ENCODE peak calls at places on chromosomes 6 and 20, in five cellular contexts. C is ascending aorta, A is psoas muscle, Z is tibial artery, R is heart left ventricle. T is an unnamed sample.

GRCh38 chr20:54084193-54084592 is 13.8 kb upstream of the BCAS1 start:
- DNase-seq in C (no peak), A (no peak), Z (no peak), R (no peak), T (no peak)

GRCh38 chr6:71349395-71349794 is 60.8 kb downstream of the OGFRL1 start:
- DNase-seq in C (no peak), A (no peak), Z (no peak), R (no peak), T (no peak)

GRCh38 chr20:45347297-45347935 is 808 bp downstream of the SDC4 start:
- DNase-seq in C (no peak), A (peak; percentile 72), Z (no peak), R (no peak), T (peak; percentile 77)

GRCh38 chr6:117188627-117189201 is 76.6 kb upstream of the VGLL2 start:
- DNase-seq in C (no peak), A (no peak), Z (no peak), R (no peak), T (no peak)

GRCh38 chr6:42783876-42784738 is 2.3 kb downstream of the BICRAL start:
- DNase-seq in C (no peak), A (no peak), Z (no peak), R (no peak), T (no peak)

GRCh38 chr20:20859510-20859909 is 147.1 kb upstream of the RALGAPA2 start:
- DNase-seq in C (no peak), A (no peak), Z (no peak), R (no peak), T (no peak)

GRCh38 chr20:34639755-34640222 is 37.1 kb downstream of the PIGU start:
- DNase-seq in C (no peak), A (no peak), Z (no peak), R (no peak), T (no peak)

GRCh38 chr6:50007821-50008220 is 14.0 kb downstream of the DEFB110 start:
- DNase-seq in C (no peak), A (no peak), Z (no peak), R (no peak), T (no peak)

GRCh38 chr6:107103082-107103481 is 12.2 kb downstream of the BEND3 start:
- DNase-seq in C (peak; percentile 41), A (no peak), Z (no peak), R (no peak), T (no peak)

GRCh38 chr6:89257781-89258180 is 40.6 kb upstream of the GABRR1 start:
- DNase-seq in C (no peak), A (no peak), Z (no peak), R (no peak), T (no peak)

GRCh38 chr6:35363293-35363750 is 21.0 kb downstream of the PPARD start:
- DNase-seq in C (no peak), A (peak; percentile 78), Z (no peak), R (peak; percentile 50), T (no peak)

GRCh38 chr6:160513836-160514235 is 150.2 kb downstream of the LPA start:
- DNase-seq in C (no peak), A (no peak), Z (no peak), R (no peak), T (no peak)

GRCh38 chr6:165587206-165587605 is 75.8 kb downstream of the PDE10A start:
- DNase-seq in C (no peak), A (no peak), Z (no peak), R (no peak), T (no peak)

GRCh38 chr6:116485786-116486185 is 24.6 kb downstream of the CALHM6 start:
- DNase-seq in C (no peak), A (no peak), Z (no peak), R (no peak), T (no peak)

GRCh38 chr6:43926644-43927524 is 156.9 kb downstream of the VEGFA start:
- DNase-seq in C (no peak), A (no peak), Z (peak; percentile 60), R (no peak), T (peak; percentile 24)

GRCh38 chr20:23477223-23477622 is 13.7 kb upstream of the CST8 start:
- DNase-seq in C (no peak), A (no peak), Z (no peak), R (no peak), T (no peak)

GRCh38 chr6:148954934-148955915 is 208.4 kb downstream of the UST start:
- DNase-seq in C (no peak), A (no peak), Z (no peak), R (no peak), T (no peak)

GRCh38 chr6:70391513-70391912 is 21.8 kb upstream of the FAM135A start:
- DNase-seq in C (no peak), A (no peak), Z (no peak), R (no peak), T (no peak)

GRCh38 chr6:27209659-27210269 is 37.7 kb upstream of the PRSS16 start:
- DNase-seq in C (no peak), A (no peak), Z (no peak), R (no peak), T (no peak)

GRCh38 chr20:57398901-57399535 is 7.8 kb downstream of the RBM38 start:
- DNase-seq in C (no peak), A (peak; percentile 45), Z (no peak), R (peak; percentile 20), T (no peak)
- H3K4me3 ChIP-seq in C (peak overlapping the region; percentile 24), A (peak overlapping the region; percentile 77), Z (no peak overlapping the region), R (no peak overlapping the region), T (no peak overlapping the region)

GRCh38 chr6:136252441-136252840 is 2.3 kb upstream of the MTFR2 start:
- DNase-seq in C (no peak), A (no peak), Z (no peak), R (no peak), T (no peak)

GRCh38 chr6:136249811-136250685 is at the start of gene MTFR2:
- DNase-seq in C (peak; percentile 98), A (peak; percentile 94), Z (peak; percentile 97), R (peak; percentile 97), T (peak; percentile 98)

GRCh38 chr6:136249336-136249735 is 775 bp downstream of the MTFR2 start:
- DNase-seq in C (no peak), A (no peak), Z (no peak), R (no peak), T (no peak)

GRCh38 chr6:136251394-136251793 is 1.3 kb upstream of the MTFR2 start:
- DNase-seq in C (no peak), A (no peak), Z (no peak), R (no peak), T (no peak)

GRCh38 chr6:136250686-136251008 is 536 bp upstream of the MTFR2 start:
- DNase-seq in C (no peak), A (no peak), Z (no peak), R (no peak), T (peak; percentile 29)
- H3K27ac ChIP-seq in C (no peak overlapping the region), A (peak overlapping the region; percentile 46), Z (peak overlapping the region; percentile 47), R (no peak overlapping the region), T (no peak overlapping the region)

DNA sequence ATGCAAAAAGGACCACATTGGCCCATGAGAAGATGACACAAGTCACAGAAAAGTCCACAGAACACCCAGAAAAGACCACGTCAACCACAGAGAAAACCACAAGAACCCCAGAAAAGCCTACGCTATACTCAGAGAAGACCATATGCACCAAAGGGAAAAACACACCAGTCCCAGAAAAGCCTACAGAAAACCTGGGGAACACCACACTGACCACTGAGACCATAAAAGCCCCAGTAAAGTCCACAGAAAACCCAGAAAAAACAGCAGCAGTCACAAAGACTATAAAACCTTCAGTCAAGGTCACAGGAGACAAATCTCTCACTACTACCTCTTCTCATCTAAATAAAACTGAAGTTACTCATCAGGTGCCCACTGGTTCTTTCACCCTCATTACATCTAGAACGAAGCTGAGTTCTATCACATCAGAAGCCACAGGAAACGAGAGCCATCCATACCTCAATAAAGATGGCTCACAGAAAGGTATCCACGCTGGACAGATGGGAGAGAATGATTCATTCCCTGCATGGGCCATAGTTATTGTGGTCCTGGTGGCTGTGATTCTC is 11.2 kb downstream of the MUCL3 start:
- DNase-seq in C (no peak), A (no peak), Z (no peak), R (no peak), T (no peak)
- H3K27me3 ChIP-seq in C (no peaks in the 10 kb centered on the region), A (no peaks in the 10 kb centered on the region), Z (peaks cover 54% of the 10 kb centered on the region), R (no peaks in the 10 kb centered on the region), T (no peaks in the 10 kb centered on the region)

GRCh38 chr20:9025643-9026042 is 43.2 kb upstream of the PLCB4 start:
- DNase-seq in C (no peak), A (no peak), Z (no peak), R (no peak), T (no peak)
- H3K4me3 ChIP-seq in C (no peak overlapping the region), A (no peak overlapping the region), Z (no peak overlapping the region), R (no peak overlapping the region), T (no peak overlapping the region)

GRCh38 chr20:49595346-49595745 is 27.4 kb upstream of the PTGIS start:
- DNase-seq in C (no peak), A (no peak), Z (no peak), R (no peak), T (no peak)

GRCh38 chr20:49592120-49592519 is 24.2 kb upstream of the PTGIS start:
- DNase-seq in C (no peak), A (no peak), Z (no peak), R (no peak), T (no peak)

GRCh38 chr20:49594929-49595311 is 27.0 kb upstream of the PTGIS start:
- DNase-seq in C (no peak), A (peak; percentile 37), Z (no peak), R (no peak), T (no peak)

GRCh38 chr20:49594143-49594928 is 26.4 kb upstream of the PTGIS start:
- DNase-seq in C (peak; percentile 87), A (peak; percentile 87), Z (peak; percentile 89), R (peak; percentile 80), T (no peak)

DNA sequence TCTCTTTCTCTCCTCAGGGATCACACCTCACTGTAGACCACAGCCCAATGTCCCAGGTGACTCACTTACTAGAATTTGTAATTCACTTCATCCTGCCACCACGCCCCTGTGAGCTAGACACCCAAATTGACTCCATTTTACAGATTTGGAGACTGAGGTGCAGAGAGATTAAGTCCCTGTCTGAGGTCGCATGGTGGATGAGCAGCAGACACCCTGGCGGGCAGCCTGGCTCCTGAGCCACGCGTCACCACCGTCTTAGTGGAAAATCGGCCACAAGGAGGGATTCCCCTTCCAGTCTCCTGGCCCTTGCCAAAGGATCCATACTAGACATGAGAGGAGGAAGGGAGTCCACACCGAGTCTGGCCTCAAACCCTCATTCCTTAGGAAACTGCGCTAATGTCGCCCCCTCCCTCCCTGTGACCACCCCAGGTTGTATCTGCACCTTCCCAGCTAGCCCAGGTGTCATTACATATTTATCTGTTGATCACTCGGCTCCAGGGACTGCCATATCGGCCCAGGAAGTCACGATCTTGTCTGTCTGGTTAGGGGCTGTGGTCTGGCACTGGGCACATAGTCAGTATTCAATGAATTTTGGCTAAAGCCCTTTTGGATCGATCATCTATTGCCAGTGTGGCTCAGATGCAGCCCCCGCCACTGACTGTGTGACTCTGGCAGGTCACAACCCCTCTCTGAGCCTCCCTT is 25.7 kb upstream of the PTGIS start:
- DNase-seq in C (no peak), A (no peak), Z (no peak), R (no peak), T (no peak)
- H3K27ac ChIP-seq in C (peak overlapping the region; percentile 100), A (no peak overlapping the region), Z (peak overlapping the region; percentile 100), R (peak overlapping the region; percentile 41), T (no peak overlapping the region)

GRCh38 chr6:137964876-137965275 is 97.8 kb downstream of the TNFAIP3 start:
- DNase-seq in C (no peak), A (no peak), Z (no peak), R (no peak), T (no peak)
- H3K27me3 ChIP-seq in C (no peaks in the 10 kb centered on the region), A (no peaks in the 10 kb centered on the region), Z (no peaks in the 10 kb centered on the region), R (no peaks in the 10 kb centered on the region), T (no peaks in the 10 kb centered on the region)